ENCODE peak calls at places on chromosomes 4 and X, in nine cellular contexts. M, D, U, Q, A, W, N, R and H are unnamed samples.

GRCh38 chrX:19040373-19040772 is 56.5 kb upstream of the PHKA2 start:
- DNase-seq in N (no peak), W (no peak), U (peak; percentile 1), A (no peak), R (no peak), Q (no peak), M (no peak), D (no peak), H (no peak)

GRCh38 chr4:38510201-38510600 is 153.8 kb upstream of the KLF3 start:
- DNase-seq in R (no peak), M (no peak), W (no peak), D (no peak), Q (no peak), A (no peak), U (no peak), N (no peak), H (no peak)

GRCh38 chr4:105389167-105389566 is 84.7 kb downstream of the PPA2 start:
- DNase-seq in R (no peak), W (no peak), Q (no peak), A (no peak), M (peak; percentile 6), D (no peak), U (no peak), N (no peak), H (no peak)

GRCh38 chr4:36610628-36611027 is 329.2 kb downstream of the DTHD1 start:
- DNase-seq in A (no peak), M (no peak), U (no peak), D (no peak), W (no peak), R (no peak), Q (no peak), N (no peak), H (no peak)

GRCh38 chrX:153637121-153638040 is 9.6 kb upstream of the DUSP9 start:
- DNase-seq in Q (no peak), R (no peak), U (no peak), N (no peak), M (no peak), D (no peak), W (no peak), A (no peak), H (no peak)

GRCh38 chrX:119948381-119948780 is 4.8 kb upstream of the NKAP start:
- DNase-seq in Q (no peak), D (no peak), R (no peak), W (no peak), M (no peak), N (no peak), A (no peak), U (no peak), H (no peak)

GRCh38 chr4:118743867-118744266 is 58.7 kb downstream of the METTL14 start:
- DNase-seq in D (no peak), M (no peak), R (no peak), A (no peak), W (no peak), N (no peak), U (no peak), Q (no peak), H (no peak)

GRCh38 chr4:15162465-15163283 is 160.4 kb downstream of the CPEB2 start:
- DNase-seq in Q (no peak), U (peak; percentile 16), N (no peak), M (peak; percentile 69), R (no peak), A (no peak), D (peak; percentile 27), W (no peak), H (peak; percentile 44)

GRCh38 chrX:56853436-56853835 is 124.4 kb downstream of the NBDY start:
- DNase-seq in M (no peak), U (no peak), D (no peak), W (no peak), R (no peak), A (no peak), Q (no peak), N (no peak), H (no peak)

GRCh38 chr4:155772459-155773195 is 13.8 kb downstream of the GUCY1B1 start:
- DNase-seq in A (no peak), R (no peak), Q (no peak), N (no peak), W (no peak), D (no peak), U (no peak), M (no peak), H (no peak)

GRCh38 chr4:3493720-3494492 is 30.8 kb downstream of the DOK7 start:
- DNase-seq in M (no peak), R (no peak), W (no peak), A (no peak), N (no peak), Q (no peak), U (no peak), D (no peak), H (no peak)

GRCh38 chrX:136214551-136214950 is 36.6 kb downstream of the MAP7D3 start:
- DNase-seq in A (peak; percentile 84), U (peak; percentile 67), Q (peak; percentile 75), R (peak; percentile 37), N (no peak), W (no peak), D (peak; percentile 71), M (peak; percentile 89), H (peak; percentile 92)

GRCh38 chr4:113292371-113293042 is 243.1 kb downstream of the ANK2 start:
- DNase-seq in U (no peak), M (peak; percentile 55), Q (no peak), R (no peak), N (peak; percentile 60), W (no peak), A (no peak), D (no peak), H (no peak)

GRCh38 chr4:1058997-1059665 is 47.7 kb downstream of the FGFRL1 start:
- DNase-seq in A (no peak), U (no peak), W (no peak), Q (no peak), M (no peak), N (no peak), R (no peak), D (no peak), H (no peak)

GRCh38 chrX:40300286-40300890 is 202.6 kb upstream of the BCOR start:
- DNase-seq in W (no peak), N (no peak), R (no peak), Q (no peak), A (no peak), M (no peak), U (no peak), D (no peak), H (no peak)

GRCh38 chr4:52657630-52658501 is 1.2 kb downstream of the USP46 start:
- DNase-seq in U (peak; percentile 21), A (no peak), W (no peak), N (peak; percentile 32), D (no peak), Q (no peak), M (peak; percentile 60), R (no peak), H (no peak)

GRCh38 chrX:123918106-123918721 is 43.3 kb upstream of the STAG2 start:
- DNase-seq in M (no peak), D (no peak), W (no peak), R (no peak), U (no peak), A (no peak), N (no peak), Q (no peak), H (no peak)

GRCh38 chr4:28621541-28621940 is 1760.9 kb downstream of the STIM2 start:
- DNase-seq in M (no peak), D (no peak), A (no peak), R (no peak), W (no peak), N (no peak), Q (peak; percentile 4), U (no peak), H (no peak)

GRCh38 chr4:81227138-81227537 is 12.1 kb upstream of the PRKG2 start:
- DNase-seq in R (no peak), A (no peak), W (no peak), N (no peak), M (no peak), U (no peak), D (no peak), Q (no peak), H (no peak)

GRCh38 chr4:172725581-172725980 is 443.0 kb upstream of the GALNT7 start:
- DNase-seq in N (no peak), U (no peak), R (no peak), D (no peak), W (no peak), M (peak; percentile 5), Q (peak; percentile 11), A (peak; percentile 1), H (no peak)

GRCh38 chr4:140049924-140050681 is 103.9 kb downstream of the MAML3 start:
- DNase-seq in U (peak; percentile 82), M (peak; percentile 57), N (no peak), Q (no peak), D (no peak), A (no peak), R (no peak), W (no peak), H (peak; percentile 68)

GRCh38 chrX:42195506-42195905 is 272.2 kb upstream of the CASK start:
- DNase-seq in R (no peak), D (no peak), W (no peak), N (no peak), M (no peak), A (no peak), Q (no peak), U (no peak), H (no peak)

GRCh38 chr4:110163327-110164070 is 34.9 kb downstream of the ELOVL6 start:
- DNase-seq in M (peak; percentile 73), A (peak; percentile 68), N (no peak), D (peak; percentile 78), Q (peak; percentile 73), U (no peak), R (no peak), W (no peak), H (no peak)

GRCh38 chr4:110106946-110107325 is 91.5 kb downstream of the ELOVL6 start:
- DNase-seq in M (peak; percentile 65), D (peak; percentile 16), Q (no peak), W (no peak), N (no peak), A (no peak), U (peak; percentile 60), R (peak; percentile 7), H (peak; percentile 46)

GRCh38 chr4:58061967-58062366 is 951.8 kb upstream of the IGFBP7 start:
- DNase-seq in M (no peak), N (no peak), A (no peak), W (no peak), U (no peak), R (no peak), Q (no peak), D (no peak), H (no peak)

GRCh38 chr4:185412412-185412811 is 13.4 kb downstream of the UFSP2 start:
- DNase-seq in W (no peak), U (peak; percentile 88), R (no peak), Q (no peak), M (no peak), D (no peak), A (no peak), N (no peak), H (peak; percentile 88)

GRCh38 chr4:124079174-124079780 is 633.3 kb downstream of the ANKRD50 start:
- DNase-seq in A (peak; percentile 64), W (no peak), M (peak; percentile 42), U (no peak), N (no peak), R (no peak), Q (peak; percentile 55), D (peak; percentile 13), H (no peak)

GRCh38 chr4:53321151-53321987 is 44.5 kb downstream of the SCFD2 start:
- DNase-seq in Q (peak; percentile 53), D (peak; percentile 89), N (no peak), A (peak; percentile 98), W (no peak), U (peak; percentile 94), R (peak; percentile 32), M (peak; percentile 82), H (peak; percentile 74)

GRCh38 chr4:149896428-149896827 is 80.8 kb upstream of the IQCM start:
- DNase-seq in Q (no peak), W (no peak), U (peak; percentile 16), M (peak; percentile 40), R (peak; percentile 43), N (no peak), A (no peak), D (peak; percentile 54), H (peak; percentile 3)